ENCODE peak calls at places on chromosomes 13 and 19, in four cellular contexts. Q is NCI-H1105, N is uterus, Z is hippocampal formation. F is an unnamed sample.

GRCh38 chr19:7068599-7068998 is 904 bp upstream of the ZNF557 start:
- DNase-seq in N (no peak), Z (no peak), Q (no peak), F (no peak)

GRCh38 chr13:20348645-20349408 is 116.7 kb upstream of the GJB6 start:
- DNase-seq in Q (no peak), N (no peak), Z (no peak), F (no peak)

GRCh38 chr13:30805603-30806011 is 70.3 kb downstream of the ALOX5AP start:
- DNase-seq in Q (no peak), N (no peak), Z (peak), F (no peak)

GRCh38 chr19:38285567-38285966 is 18.5 kb upstream of the C19orf33 start:
- DNase-seq in N (no peak), Z (no peak), Q (no peak), F (no peak)

GRCh38 chr13:44795176-44795575 is 194.1 kb downstream of the NUFIP1 start:
- DNase-seq in Q (no peak), N (no peak), Z (no peak), F (no peak)

GRCh38 chr13:99103536-99103935 is 97.1 kb upstream of the UBAC2 start:
- DNase-seq in Q (no peak), N (no peak), Z (peak), F (no peak)

GRCh38 chr19:38209671-38210457 is 14.2 kb downstream of the DPF1 start:
- DNase-seq in N (peak), Z (peak), Q (peak), F (no peak)

GRCh38 chr19:39128511-39129079 is 3.0 kb downstream of the PAK4 start:
- DNase-seq in N (no peak), Z (no peak), Q (no peak), F (no peak)

GRCh38 chr13:95494082-95494681 is 58.3 kb upstream of the CLDN10 start:
- DNase-seq in Z (peak), Q (peak), N (no peak), F (peak)

GRCh38 chr19:14432817-14433453 is at the start of gene PKN1:
- DNase-seq in N (peak), Q (peak), Z (peak), F (peak)

GRCh38 chr13:40982772-40983171 is 36.3 kb downstream of the ELF1 start:
- DNase-seq in N (no peak), Z (peak), Q (no peak), F (peak)

GRCh38 chr13:76226941-76227340 is 590.8 kb downstream of the LMO7 start:
- DNase-seq in N (no peak), Q (no peak), Z (no peak), F (no peak)

GRCh38 chr19:7673995-7674667 is 2.8 kb upstream of the MCEMP1 start:
- DNase-seq in N (peak), Z (no peak), Q (no peak), F (no peak)

GRCh38 chr19:45777395-45777961 is 4.8 kb downstream of the DMPK start:
- DNase-seq in N (no peak), Q (no peak), Z (no peak), F (no peak)

GRCh38 chr13:103315701-103316100 is 249.5 kb upstream of the SLC10A2 start:
- DNase-seq in Z (no peak), N (no peak), Q (no peak), F (no peak)

GRCh38 chr19:13150919-13151604 is 851 bp downstream of the IER2 start:
- DNase-seq in Q (no peak), N (peak), Z (no peak), F (no peak)